ENCODE peak calls at places on chromosomes 4 and X, in six cellular contexts. A, G, R, H, C and T are unnamed samples. For H3K9me3 and H3K36me3, the result is how much of the 10 kb centered on the place peaks cover.

GRCh38 chrX:646228-646495 is 15.6 kb downstream of the SHOX start:
- DNase-seq in C (no peak), H (no peak), R (no peak), G (no peak), A (no peak), T (no peak)

GRCh38 chr4:88002786-88003185 is 4.6 kb upstream of the PKD2 start:
- DNase-seq in R (no peak), A (no peak), H (no peak), G (no peak), C (no peak), T (no peak)

GRCh38 chr4:14906805-14907204 is 95.5 kb upstream of the CPEB2 start:
- DNase-seq in A (no peak), H (no peak), R (no peak), G (no peak), C (no peak), T (no peak)

GRCh38 chr4:2634014-2634413 is 97.6 kb downstream of the FAM193A start:
- DNase-seq in R (no peak), A (no peak), H (no peak), C (no peak), G (no peak), T (no peak)

GRCh38 chr4:31045724-31046318 is 325.7 kb downstream of the PCDH7 start:
- DNase-seq in A (no peak), C (no peak), R (no peak), H (no peak), G (no peak), T (no peak)

GRCh38 chrX:10794203-10794630 is 173.8 kb upstream of the MID1 start:
- DNase-seq in C (no peak), G (no peak), A (no peak), R (no peak), H (no peak), T (no peak)

GRCh38 chr4:122921971-122922876 is at the start of gene NUDT6:
- DNase-seq in R (peak), A (no peak), H (no peak), C (no peak), G (peak), T (peak)

GRCh38 chrX:38636949-38637819 is 75.8 kb downstream of the TSPAN7 start:
- DNase-seq in G (peak), R (no peak), C (no peak), H (no peak), A (no peak), T (no peak)

GRCh38 chr4:102250341-102250740 is 94.9 kb downstream of the SLC39A8 start:
- DNase-seq in A (no peak), H (no peak), G (no peak), C (no peak), R (no peak), T (no peak)

GRCh38 chr4:149113804-149114430 is 671.7 kb upstream of the NR3C2 start:
- DNase-seq in C (no peak), R (no peak), A (no peak), H (no peak), G (no peak), T (no peak)

GRCh38 chr4:86032476-86033022 is 327.3 kb downstream of the MAPK10 start:
- DNase-seq in A (no peak), G (no peak), H (no peak), C (no peak), R (no peak), T (no peak)

GRCh38 chrX:122941801-122942200 is 242.3 kb upstream of the GRIA3 start:
- DNase-seq in G (no peak), C (no peak), H (no peak), A (no peak), R (no peak), T (no peak)

GRCh38 chr4:1492636-1493539 is 86.6 kb upstream of the NKX1-1 start:
- DNase-seq in C (no peak), G (no peak), R (no peak), A (no peak), H (no peak), T (no peak)

GRCh38 chr4:136939781-136940180 is 592.5 kb downstream of the PCDH18 start:
- DNase-seq in G (no peak), A (no peak), C (no peak), R (no peak), H (no peak), T (no peak)

GRCh38 chr4:95231713-95232112 is 317.1 kb downstream of the UNC5C start:
- DNase-seq in C (no peak), R (peak), G (no peak), H (no peak), A (no peak), T (no peak)

GRCh38 chr4:146855761-146856160 is 89.9 kb downstream of the TTC29 start:
- DNase-seq in C (no peak), A (no peak), H (no peak), R (no peak), G (no peak), T (no peak)

GRCh38 chr4:99594818-99595217 is 20.2 kb downstream of the MTTP start:
- DNase-seq in C (no peak), H (no peak), R (no peak), G (no peak), A (no peak), T (no peak)

GRCh38 chrX:46367491-46367890 is 177.7 kb downstream of the ZNF674 start:
- DNase-seq in A (no peak), C (no peak), G (no peak), R (no peak), H (no peak), T (no peak)

GRCh38 chr4:56200275-56200674 is 187.0 kb downstream of the AASDH start:
- DNase-seq in R (no peak), C (no peak), A (no peak), G (no peak), H (no peak), T (no peak)

GRCh38 chr4:110164856-110165255 is 33.6 kb downstream of the ELOVL6 start:
- DNase-seq in C (no peak), R (no peak), A (no peak), G (no peak), H (no peak), T (no peak)

GRCh38 chr4:104446431-104446925 is 48.2 kb downstream of the CXXC4 start:
- DNase-seq in C (no peak), A (no peak), H (no peak), G (no peak), R (no peak), T (no peak)

GRCh38 chr4:110287130-110287529 is 88.7 kb upstream of the ELOVL6 start:
- DNase-seq in A (peak), H (peak), C (no peak), R (no peak), G (no peak), T (no peak)

GRCh38 chr4:174575436-174575835 is 53.1 kb upstream of the HPGD start:
- DNase-seq in G (no peak), A (no peak), R (no peak), C (no peak), H (no peak), T (no peak)

GRCh38 chr4:25890653-25891485 is 23.2 kb upstream of the SMIM20 start:
- DNase-seq in G (no peak), A (no peak), R (no peak), C (no peak), H (no peak), T (peak)

GRCh38 chr4:1407657-1408333 is 1.6 kb upstream of the NKX1-1 start:
- DNase-seq in A (no peak), C (no peak), G (no peak), H (no peak), R (no peak), T (no peak)

GRCh38 chr4:15550491-15550890 is 80.8 kb downstream of the CC2D2A start:
- DNase-seq in R (no peak), A (no peak), G (no peak), C (no peak), H (no peak), T (no peak)

GRCh38 chrX:14528629-14529287 is 578 bp upstream of the GLRA2 start:
- DNase-seq in A (peak), C (peak), G (peak), H (peak), R (peak), T (peak)

GRCh38 chr4:98482847-98483806 is 175.3 kb downstream of the TSPAN5 start:
- DNase-seq in H (peak), G (peak), R (no peak), C (no peak), A (peak), T (no peak)

GRCh38 chr4:113773014-113773413 is 11.5 kb upstream of the CAMK2D start:
- DNase-seq in G (no peak), H (no peak), C (no peak), R (no peak), A (no peak), T (no peak)

GRCh38 chr4:120667102-120667501 is 255.4 kb downstream of the PRDM5 start:
- DNase-seq in G (no peak), H (no peak), C (no peak), R (no peak), A (no peak), T (no peak)

GRCh38 chr4:47750771-47751170 is 87.1 kb downstream of the CORIN start:
- DNase-seq in H (no peak), A (no peak), G (no peak), R (no peak), C (no peak), T (no peak)

GRCh38 chr4:163744861-163745260 is 250.4 kb downstream of the TMA16 start:
- DNase-seq in R (no peak), C (no peak), H (no peak), G (no peak), A (peak), T (no peak)

GRCh38 chr4:149518471-149518870 is 297.2 kb downstream of the IQCM start:
- DNase-seq in R (no peak), C (no peak), A (no peak), H (no peak), G (no peak), T (no peak)

GRCh38 chrX:38806875-38807601 is 5.8 kb downstream of the MID1IP1 start:
- DNase-seq in C (no peak), R (no peak), H (no peak), A (no peak), G (peak), T (no peak)

GRCh38 chr4:1080961-1081688 is 32.2 kb downstream of the RNF212 start:
- DNase-seq in G (no peak), C (no peak), R (no peak), H (no peak), A (no peak), T (no peak)

GRCh38 chr4:150717952-150718351 is 136.0 kb downstream of the MAB21L2 start:
- DNase-seq in G (no peak), H (no peak), C (no peak), R (no peak), A (no peak), T (no peak)
- TF ChIP-seq ZNF274 in G (no peak), H (no peak), C (no peak), R (no peak), A (no peak), T (no peak)

DNA sequence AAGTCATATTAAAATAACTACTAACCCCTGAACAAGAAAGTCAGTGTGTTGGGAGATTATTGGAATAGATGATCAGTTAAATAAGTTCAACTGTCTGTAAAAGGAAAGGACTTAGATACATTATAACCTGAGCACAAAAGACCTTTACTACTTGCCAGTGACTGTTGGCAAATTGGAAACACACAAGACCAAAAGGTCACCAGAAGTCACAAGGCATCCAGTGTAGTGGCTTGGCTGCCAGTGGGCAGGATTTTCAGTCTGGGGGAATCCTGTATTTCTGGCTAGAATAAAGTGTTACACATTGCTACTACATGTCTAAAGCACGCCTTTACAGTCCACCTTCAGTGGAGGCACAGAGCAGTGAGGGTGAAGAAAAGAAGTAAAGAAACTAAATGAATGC is 108.3 kb upstream of the AR start:
- DNase-seq in C (no peak), R (no peak), H (no peak), G (no peak), A (no peak), T (no peak)
- H3K9me3 ChIP-seq in C (under half), R (under half), H (under half), G (half or more), A (under half), T (under half)

GRCh38 chrX:134821370-134821769 is 163.1 kb upstream of the PLAC1 start:
- DNase-seq in A (no peak), H (no peak), C (no peak), R (no peak), G (no peak), T (no peak)

DNA sequence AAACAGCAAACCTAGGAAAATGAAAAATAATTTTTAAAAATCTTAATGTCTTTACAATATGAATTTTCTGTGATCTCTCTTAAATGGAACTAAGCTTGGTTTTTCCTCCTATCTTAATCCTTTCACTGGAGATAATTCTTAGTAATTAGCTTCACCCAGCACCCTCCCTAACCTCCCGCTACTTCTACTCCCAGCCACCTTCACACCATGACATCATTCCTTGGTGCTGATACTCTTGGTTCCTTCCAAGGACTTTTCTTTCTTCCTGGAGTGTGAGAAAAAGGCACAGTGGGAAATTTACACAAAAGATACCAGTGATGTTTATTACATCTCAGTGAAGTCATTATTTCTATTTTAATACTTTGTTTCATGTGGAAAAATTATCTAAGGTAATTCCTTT is 163.6 kb upstream of the PLAC1 start:
- DNase-seq in A (no peak), H (no peak), C (no peak), G (no peak), R (no peak), T (no peak)
- H3K36me3 ChIP-seq in A (under half), H (under half), C (under half), G (under half), R (under half), T (under half)

DNA sequence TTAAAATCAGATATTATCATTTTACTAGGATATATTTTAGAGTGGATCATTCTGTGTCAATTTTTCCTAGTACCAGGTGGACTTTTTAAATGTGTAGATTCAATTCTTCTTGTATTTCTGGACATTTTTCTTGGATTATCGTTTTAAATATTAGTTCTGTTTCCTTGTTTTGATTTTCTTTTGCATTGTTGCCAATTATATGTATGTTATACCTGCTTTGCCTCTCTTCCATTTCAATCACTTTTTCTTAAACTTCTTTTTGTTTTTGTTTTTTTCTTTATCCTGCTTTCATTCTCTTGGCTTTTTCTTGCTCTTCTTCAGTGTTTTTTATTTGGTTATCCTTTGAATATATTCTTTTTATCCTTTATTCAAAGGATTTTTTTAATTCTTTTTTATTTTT is 141.0 kb downstream of the STOX2 start:
- DNase-seq in H (no peak), G (no peak), R (no peak), A (no peak), C (no peak), T (no peak)
- TF ChIP-seq ZNF274 in H (no peak), G (no peak), R (no peak), A (no peak), C (no peak), T (no peak)

GRCh38 chr4:24594887-24595286 is 10.5 kb upstream of the DHX15 start:
- DNase-seq in A (no peak), R (no peak), G (peak), H (no peak), C (no peak), T (no peak)
- H3K9me3 ChIP-seq in A (under half), R (under half), G (under half), H (under half), C (under half), T (under half)

GRCh38 chr4:7388627-7389026 is 46.1 kb downstream of the PSAPL1 start:
- DNase-seq in C (no peak), A (no peak), H (no peak), R (no peak), G (no peak), T (no peak)

GRCh38 chr4:7387925-7388324 is 46.8 kb downstream of the PSAPL1 start:
- DNase-seq in A (no peak), G (no peak), C (no peak), H (no peak), R (no peak), T (no peak)

GRCh38 chr4:7390366-7390765 is 44.4 kb downstream of the PSAPL1 start:
- DNase-seq in A (no peak), G (no peak), C (no peak), H (no peak), R (no peak), T (no peak)

GRCh38 chr4:7389719-7390118 is 45.0 kb downstream of the PSAPL1 start:
- DNase-seq in H (no peak), C (no peak), R (no peak), G (no peak), A (no peak), T (no peak)

DNA sequence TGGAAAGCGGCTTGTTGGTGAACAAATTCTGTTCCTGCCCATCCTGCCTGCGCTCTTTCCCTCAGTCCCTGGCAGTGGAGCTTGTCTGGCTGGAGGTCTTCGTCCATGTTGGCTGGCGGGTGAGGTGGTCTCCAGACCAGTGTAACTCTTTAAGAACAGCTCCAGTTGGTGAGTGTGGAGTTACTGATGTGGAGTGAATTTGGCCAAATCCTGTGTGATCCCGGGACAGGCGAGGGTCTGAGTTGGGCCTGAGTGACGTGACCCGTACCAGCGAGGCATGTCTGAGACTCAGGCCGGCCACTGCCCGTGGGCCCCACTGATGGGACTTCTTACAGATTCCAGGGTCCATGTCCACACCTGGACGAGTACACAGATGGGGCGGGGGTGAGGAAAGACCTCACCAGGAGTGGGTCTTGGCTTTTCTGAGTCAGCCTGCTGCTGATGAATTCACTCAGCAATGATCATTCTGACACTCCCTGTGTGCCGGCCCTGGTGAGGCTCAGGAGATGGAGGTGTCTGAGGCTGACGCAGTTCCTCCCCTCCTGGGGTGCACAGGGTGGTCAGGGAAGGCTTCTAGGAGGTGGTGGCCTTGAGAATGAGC is 45.5 kb downstream of the PSAPL1 start:
- DNase-seq in H (no peak), G (no peak), C (no peak), A (no peak), R (no peak), T (no peak)
- H3K36me3 ChIP-seq in H (under half), G (under half), C (under half), A (under half), R (under half), T (under half)

DNA sequence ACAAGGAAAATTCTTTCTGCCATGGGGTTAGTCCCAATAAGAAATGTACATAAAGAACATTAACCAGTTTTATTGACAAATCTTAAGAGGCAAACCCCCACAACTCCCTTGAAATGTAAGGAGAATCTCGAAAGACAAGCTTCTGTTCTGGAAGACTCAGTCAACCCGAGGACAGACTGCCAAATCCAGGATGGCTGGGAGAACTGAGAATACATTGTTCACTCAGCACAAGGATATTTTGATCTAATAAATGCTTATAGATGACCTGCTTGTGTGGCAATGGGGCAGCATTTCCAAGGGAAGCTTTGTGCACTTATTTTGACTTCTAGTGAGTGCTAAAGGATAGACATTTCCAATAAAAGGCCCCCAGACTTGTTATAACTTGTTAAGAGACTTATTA is 280.4 kb downstream of the DHX15 start:
- DNase-seq in G (no peak), C (no peak), R (no peak), H (no peak), A (no peak), T (no peak)
- TF ChIP-seq ZNF274 in G (no peak), C (no peak), R (no peak), H (no peak), A (no peak), T (no peak)